ENCODE peak calls at places on chromosomes 11 and 22, in nine cellular contexts. One of them, this sample, is unnamed.

GRCh38 chr11:43789700-43790443 is 90.8 kb upstream of the ALKBH3 start:
- DNase-seq in activated CD8-positive, alpha-beta memory T cell treated with anti-CD3 and anti-CD28 coated beads for 24 hours: no peak
- DNase-seq in CD4-positive, CD25-positive, alpha-beta regulatory T cell: no peak
- DNase-seq in Peyer's patch: no peak
- DNase-seq in stimulated activated CD4-positive, alpha-beta T cell treated with anti-CD3 and anti-CD28 coated beads, Interleukin-12 subunit alpha, Interleukin-12 subunit beta, amount 100 ng/mL, for 4 hours: no peak
- DNase-seq in GM04504: no peak
- DNase-seq in adrenal gland: no peak
- DNase-seq in fibroblast of lung: peak; percentile 55
- DNase-seq in HuH-7: no peak
- DNase-seq in this sample: no peak

GRCh38 chr22:20569059-20570058 is 61.9 kb downstream of the MED15 start:
- DNase-seq in activated CD8-positive, alpha-beta memory T cell treated with anti-CD3 and anti-CD28 coated beads for 24 hours: peak; percentile 85
- DNase-seq in CD4-positive, CD25-positive, alpha-beta regulatory T cell: peak; percentile 97
- DNase-seq in Peyer's patch: peak; percentile 66
- DNase-seq in stimulated activated CD4-positive, alpha-beta T cell treated with anti-CD3 and anti-CD28 coated beads, Interleukin-12 subunit alpha, Interleukin-12 subunit beta, amount 100 ng/mL, for 4 hours: peak; percentile 36
- DNase-seq in GM04504: peak; percentile 98
- DNase-seq in adrenal gland: peak; percentile 92
- DNase-seq in fibroblast of lung: peak; percentile 98
- DNase-seq in HuH-7: no peak
- DNase-seq in this sample: no peak

GRCh38 chr11:111407652-111408051 is 28.6 kb upstream of the POU2AF1 start:
- DNase-seq in activated CD8-positive, alpha-beta memory T cell treated with anti-CD3 and anti-CD28 coated beads for 24 hours: no peak
- DNase-seq in CD4-positive, CD25-positive, alpha-beta regulatory T cell: no peak
- DNase-seq in Peyer's patch: no peak
- DNase-seq in stimulated activated CD4-positive, alpha-beta T cell treated with anti-CD3 and anti-CD28 coated beads, Interleukin-12 subunit alpha, Interleukin-12 subunit beta, amount 100 ng/mL, for 4 hours: no peak
- DNase-seq in GM04504: no peak
- DNase-seq in adrenal gland: no peak
- DNase-seq in fibroblast of lung: no peak
- DNase-seq in HuH-7: no peak
- DNase-seq in this sample: no peak

GRCh38 chr11:44032304-44033085 is 15.3 kb upstream of the ACCSL start:
- DNase-seq in activated CD8-positive, alpha-beta memory T cell treated with anti-CD3 and anti-CD28 coated beads for 24 hours: no peak
- DNase-seq in CD4-positive, CD25-positive, alpha-beta regulatory T cell: no peak
- DNase-seq in Peyer's patch: no peak
- DNase-seq in stimulated activated CD4-positive, alpha-beta T cell treated with anti-CD3 and anti-CD28 coated beads, Interleukin-12 subunit alpha, Interleukin-12 subunit beta, amount 100 ng/mL, for 4 hours: no peak
- DNase-seq in GM04504: no peak
- DNase-seq in adrenal gland: peak; percentile 75
- DNase-seq in fibroblast of lung: peak; percentile 38
- DNase-seq in HuH-7: no peak
- DNase-seq in this sample: no peak

GRCh38 chr22:22164541-22165272 is 79.9 kb upstream of the VPREB1 start:
- DNase-seq in activated CD8-positive, alpha-beta memory T cell treated with anti-CD3 and anti-CD28 coated beads for 24 hours: no peak
- DNase-seq in CD4-positive, CD25-positive, alpha-beta regulatory T cell: no peak
- DNase-seq in Peyer's patch: no peak
- DNase-seq in stimulated activated CD4-positive, alpha-beta T cell treated with anti-CD3 and anti-CD28 coated beads, Interleukin-12 subunit alpha, Interleukin-12 subunit beta, amount 100 ng/mL, for 4 hours: no peak
- DNase-seq in GM04504: no peak
- DNase-seq in adrenal gland: no peak
- DNase-seq in fibroblast of lung: no peak
- DNase-seq in HuH-7: no peak
- DNase-seq in this sample: no peak

GRCh38 chr11:130037058-130037457 is 32.6 kb upstream of the APLP2 start:
- DNase-seq in activated CD8-positive, alpha-beta memory T cell treated with anti-CD3 and anti-CD28 coated beads for 24 hours: no peak
- DNase-seq in CD4-positive, CD25-positive, alpha-beta regulatory T cell: no peak
- DNase-seq in Peyer's patch: peak; percentile 48
- DNase-seq in stimulated activated CD4-positive, alpha-beta T cell treated with anti-CD3 and anti-CD28 coated beads, Interleukin-12 subunit alpha, Interleukin-12 subunit beta, amount 100 ng/mL, for 4 hours: no peak
- DNase-seq in GM04504: peak; percentile 66
- DNase-seq in adrenal gland: no peak
- DNase-seq in fibroblast of lung: peak; percentile 51
- DNase-seq in HuH-7: peak; percentile 61
- DNase-seq in this sample: no peak

GRCh38 chr11:68992743-68993255 is 12.0 kb upstream of the MRGPRD start:
- DNase-seq in activated CD8-positive, alpha-beta memory T cell treated with anti-CD3 and anti-CD28 coated beads for 24 hours: no peak
- DNase-seq in CD4-positive, CD25-positive, alpha-beta regulatory T cell: no peak
- DNase-seq in Peyer's patch: no peak
- DNase-seq in stimulated activated CD4-positive, alpha-beta T cell treated with anti-CD3 and anti-CD28 coated beads, Interleukin-12 subunit alpha, Interleukin-12 subunit beta, amount 100 ng/mL, for 4 hours: no peak
- DNase-seq in GM04504: no peak
- DNase-seq in adrenal gland: peak; percentile 28
- DNase-seq in fibroblast of lung: no peak
- DNase-seq in HuH-7: no peak
- DNase-seq in this sample: no peak

GRCh38 chr11:10407749-10408472 is 47.2 kb upstream of the AMPD3 start:
- DNase-seq in activated CD8-positive, alpha-beta memory T cell treated with anti-CD3 and anti-CD28 coated beads for 24 hours: no peak
- DNase-seq in CD4-positive, CD25-positive, alpha-beta regulatory T cell: no peak
- DNase-seq in Peyer's patch: peak; percentile 64
- DNase-seq in stimulated activated CD4-positive, alpha-beta T cell treated with anti-CD3 and anti-CD28 coated beads, Interleukin-12 subunit alpha, Interleukin-12 subunit beta, amount 100 ng/mL, for 4 hours: no peak
- DNase-seq in GM04504: no peak
- DNase-seq in adrenal gland: peak; percentile 88
- DNase-seq in fibroblast of lung: no peak
- DNase-seq in HuH-7: no peak
- DNase-seq in this sample: no peak

GRCh38 chr11:25910090-25910489 is 421.8 kb upstream of the ANO3 start:
- DNase-seq in activated CD8-positive, alpha-beta memory T cell treated with anti-CD3 and anti-CD28 coated beads for 24 hours: no peak
- DNase-seq in CD4-positive, CD25-positive, alpha-beta regulatory T cell: no peak
- DNase-seq in Peyer's patch: no peak
- DNase-seq in stimulated activated CD4-positive, alpha-beta T cell treated with anti-CD3 and anti-CD28 coated beads, Interleukin-12 subunit alpha, Interleukin-12 subunit beta, amount 100 ng/mL, for 4 hours: no peak
- DNase-seq in GM04504: no peak
- DNase-seq in adrenal gland: no peak
- DNase-seq in fibroblast of lung: peak; percentile 17
- DNase-seq in HuH-7: no peak
- DNase-seq in this sample: peak; percentile 21